ENCODE peak calls at places on chromosomes 12 and 14, in eight cellular contexts. L is fibroblast of pulmonary artery; B is dorsolateral prefrontal cortex; C is CD4-positive, alpha-beta T cell; Y is left ventricle myocardium inferior; V is CD8-positive, alpha-beta T cell; G is brain microvascular endothelial cell; N is mucosa of descending colon. J is an unnamed sample.

GRCh38 chr14:74048291-74048690 is 29.1 kb downstream of the BBOF1 start:
- DNase-seq in C (no peak), N (no peak), V (no peak), L (no peak), B (no peak), Y (no peak), G (no peak), J (no peak)

GRCh38 chr12:75859868-75860267 is 171.7 kb downstream of the PHLDA1 start:
- DNase-seq in C (no peak), B (no peak), V (no peak), N (no peak), G (no peak), Y (no peak), L (no peak), J (no peak)

GRCh38 chr14:72075649-72076334 is 143.6 kb downstream of the RGS6 start:
- DNase-seq in L (no peak), V (no peak), G (no peak), C (no peak), B (no peak), N (no peak), Y (no peak), J (no peak)

GRCh38 chr12:111642681-111643427 is 42.9 kb downstream of the BRAP start:
- DNase-seq in Y (no peak), C (no peak), G (no peak), N (no peak), L (no peak), B (no peak), V (no peak), J (no peak)

GRCh38 chr12:52528641-52529143 is 8.5 kb upstream of the KRT5 start:
- DNase-seq in C (no peak), L (no peak), Y (no peak), N (no peak), V (no peak), G (no peak), B (peak), J (no peak)

GRCh38 chr14:89625988-89626806 is 209.2 kb upstream of the FOXN3 start:
- DNase-seq in Y (no peak), C (no peak), G (no peak), N (no peak), V (no peak), L (no peak), B (no peak), J (no peak)

GRCh38 chr12:89709994-89710872 is 1.6 kb upstream of the ATP2B1 start:
- DNase-seq in N (peak), C (peak), V (peak), L (peak), Y (peak), B (peak), G (peak), J (peak)

GRCh38 chr12:115108129-115109100 is 424.4 kb upstream of the TBX3 start:
- DNase-seq in B (no peak), C (no peak), L (no peak), V (no peak), Y (no peak), G (no peak), N (no peak), J (no peak)

GRCh38 chr14:71745072-71745471 is 187.2 kb upstream of the RGS6 start:
- DNase-seq in V (no peak), C (no peak), N (no peak), Y (no peak), L (no peak), B (no peak), G (no peak), J (no peak)

GRCh38 chr12:52636189-52636588 is 15.8 kb downstream of the KRT2 start:
- DNase-seq in G (no peak), B (no peak), L (no peak), C (no peak), V (no peak), N (no peak), Y (no peak), J (no peak)

GRCh38 chr12:93738199-93739058 is 61.3 kb downstream of the CRADD start:
- DNase-seq in V (no peak), B (no peak), L (no peak), C (no peak), G (no peak), N (no peak), Y (no peak), J (no peak)

GRCh38 chr14:36981832-36982528 is 190.4 kb downstream of the SLC25A21 start:
- DNase-seq in N (no peak), V (no peak), Y (no peak), G (no peak), B (no peak), C (no peak), L (peak), J (no peak)

GRCh38 chr14:73025544-73025943 is 1.4 kb downstream of the ZFYVE1 start:
- DNase-seq in V (no peak), N (no peak), G (no peak), L (peak), Y (no peak), B (no peak), C (no peak), J (no peak)

GRCh38 chr12:58804749-58805148 is 115.6 kb downstream of the LRIG3 start:
- DNase-seq in Y (no peak), B (no peak), L (no peak), C (no peak), G (no peak), N (no peak), V (no peak), J (no peak)

GRCh38 chr12:2678416-2678815 is 116.4 kb upstream of the FKBP4 start:
- DNase-seq in C (no peak), V (no peak), B (no peak), L (no peak), Y (no peak), N (no peak), G (no peak), J (no peak)

GRCh38 chr14:103724116-103724515 is 8.5 kb downstream of the ZFYVE21 start:
- DNase-seq in Y (peak), V (no peak), L (peak), B (peak), N (peak), C (no peak), G (peak), J (no peak)
- TF ChIP-seq CTCF in Y (peak), V (no peak), L (peak), B (no peak), N (no peak), C (no peak), G (peak), J (no peak)

DNA sequence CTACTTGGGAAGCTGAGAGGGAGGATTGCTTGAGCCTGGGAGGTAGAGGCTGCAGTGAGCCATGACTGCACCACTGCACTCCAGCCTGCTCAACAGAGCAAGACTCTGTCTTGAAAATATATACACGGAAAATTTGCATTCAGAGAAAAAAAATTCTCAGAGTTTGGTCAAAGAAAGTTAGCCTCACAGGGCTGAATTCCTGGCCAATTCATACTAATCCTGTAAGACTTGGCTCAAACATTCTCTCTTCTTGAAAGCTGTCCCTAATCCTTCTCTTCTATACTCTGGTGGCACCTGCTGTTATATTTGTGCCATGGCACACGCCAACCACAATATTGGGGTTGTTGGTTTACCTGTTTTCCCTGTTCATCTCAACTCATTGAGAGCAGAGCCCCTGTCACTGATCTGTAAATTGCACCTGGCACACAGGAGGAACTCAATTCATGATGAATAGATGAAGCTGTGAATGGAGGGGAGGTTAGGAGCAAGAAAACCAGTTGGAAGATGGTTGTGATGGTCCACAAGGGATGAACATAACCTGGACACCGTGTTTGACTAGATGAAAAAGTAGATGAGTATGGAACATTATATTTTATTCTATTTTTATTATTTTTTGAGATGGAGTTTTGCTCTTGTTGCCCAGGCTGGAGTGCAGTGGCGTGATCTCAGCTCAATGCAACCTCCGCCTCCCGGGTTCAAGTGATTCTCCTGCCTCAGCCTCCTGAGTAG is 36.8 kb upstream of the SPTSSA start:
- DNase-seq in B (no peak), G (no peak), N (no peak), C (no peak), V (no peak), L (peak), Y (no peak), J (no peak)
- TF ChIP-seq CTCF in B (no peak), G (peak), N (no peak), C (no peak), V (peak), L (peak), Y (peak), J (peak)

GRCh38 chr12:42759622-42760273 is 170.2 kb upstream of the PRICKLE1 start:
- DNase-seq in V (no peak), L (peak), Y (peak), C (no peak), B (no peak), G (no peak), N (no peak), J (no peak)

GRCh38 chr12:42758806-42759205 is 169.3 kb upstream of the PRICKLE1 start:
- DNase-seq in N (no peak), G (no peak), B (no peak), C (no peak), V (no peak), Y (no peak), L (no peak), J (no peak)

GRCh38 chr12:42757735-42758134 is 168.2 kb upstream of the PRICKLE1 start:
- DNase-seq in L (no peak), C (no peak), V (no peak), Y (no peak), B (no peak), N (no peak), G (no peak), J (no peak)

GRCh38 chr12:42760550-42760949 is 171.0 kb upstream of the PRICKLE1 start:
- DNase-seq in G (no peak), C (no peak), Y (no peak), N (no peak), L (no peak), B (no peak), V (no peak), J (no peak)

GRCh38 chr12:42756841-42757661 is 167.5 kb upstream of the PRICKLE1 start:
- DNase-seq in C (no peak), N (no peak), L (peak), Y (no peak), G (peak), V (no peak), B (no peak), J (no peak)
- TF ChIP-seq CTCF in C (no peak), N (no peak), L (no peak), Y (no peak), G (no peak), V (no peak), B (no peak), J (no peak)

GRCh38 chr12:17975763-17976162 is 114.2 kb downstream of the RERGL start:
- DNase-seq in B (no peak), Y (no peak), V (no peak), C (no peak), N (no peak), G (no peak), L (no peak), J (no peak)

GRCh38 chr12:17975239-17975638 is 114.8 kb downstream of the RERGL start:
- DNase-seq in L (no peak), V (no peak), G (no peak), N (no peak), C (no peak), B (no peak), Y (no peak), J (no peak)

GRCh38 chr12:17971850-17972249 is 118.1 kb downstream of the RERGL start:
- DNase-seq in B (no peak), V (no peak), C (no peak), Y (no peak), G (no peak), N (no peak), L (no peak), J (no peak)

GRCh38 chr12:17976202-17976601 is 113.8 kb downstream of the RERGL start:
- DNase-seq in V (no peak), N (no peak), Y (no peak), G (peak), C (no peak), L (no peak), B (no peak), J (no peak)
- TF ChIP-seq CTCF in V (no peak), N (no peak), Y (no peak), G (peak), C (no peak), L (no peak), B (no peak), J (peak)

DNA sequence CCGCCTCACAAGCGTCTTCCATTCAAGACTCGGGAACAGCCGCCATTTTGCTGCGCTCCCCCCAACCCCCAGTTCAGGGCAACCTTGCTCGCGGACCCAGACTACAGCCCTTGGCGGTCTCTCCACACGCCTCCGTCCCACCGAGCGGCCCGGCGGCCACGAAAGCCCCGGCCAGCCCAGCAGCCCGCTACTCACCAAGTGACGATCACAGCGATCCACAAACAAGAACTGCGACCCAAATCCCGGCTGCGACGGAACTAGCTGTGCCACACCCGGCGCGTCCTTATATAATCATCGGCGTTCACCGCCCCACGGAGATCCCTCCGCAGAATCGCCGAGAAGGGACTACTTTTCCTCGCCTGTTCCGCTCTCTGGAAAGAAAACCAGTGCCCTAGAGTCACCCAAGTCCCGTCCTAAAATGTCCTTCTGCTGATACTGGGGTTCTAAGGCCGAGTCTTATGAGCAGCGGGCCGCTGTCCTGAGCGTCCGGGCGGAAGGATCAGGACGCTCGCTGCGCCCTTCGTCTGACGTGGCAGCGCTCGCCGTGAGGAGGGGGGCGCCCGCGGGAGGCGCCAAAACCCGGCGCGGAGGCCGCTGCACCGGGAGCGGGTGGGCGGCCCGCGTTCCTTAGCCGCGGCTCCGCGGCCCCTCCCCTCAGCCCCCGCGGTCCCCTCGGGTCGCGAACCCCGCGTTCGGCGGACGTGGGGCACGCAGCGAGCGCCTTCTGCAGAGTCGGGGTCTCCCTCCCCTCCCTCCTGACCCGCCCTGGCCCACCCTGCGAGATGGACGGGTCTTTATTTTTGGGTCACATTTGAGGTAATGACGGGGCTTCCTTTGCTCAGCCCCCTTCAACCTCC is at the start of gene UBC:
- DNase-seq in B (peak), N (peak), Y (peak), C (peak), V (peak), L (peak), G (peak), J (peak)
- TF ChIP-seq CTCF in B (no peak), N (no peak), Y (no peak), C (no peak), V (no peak), L (no peak), G (no peak), J (no peak)

DNA sequence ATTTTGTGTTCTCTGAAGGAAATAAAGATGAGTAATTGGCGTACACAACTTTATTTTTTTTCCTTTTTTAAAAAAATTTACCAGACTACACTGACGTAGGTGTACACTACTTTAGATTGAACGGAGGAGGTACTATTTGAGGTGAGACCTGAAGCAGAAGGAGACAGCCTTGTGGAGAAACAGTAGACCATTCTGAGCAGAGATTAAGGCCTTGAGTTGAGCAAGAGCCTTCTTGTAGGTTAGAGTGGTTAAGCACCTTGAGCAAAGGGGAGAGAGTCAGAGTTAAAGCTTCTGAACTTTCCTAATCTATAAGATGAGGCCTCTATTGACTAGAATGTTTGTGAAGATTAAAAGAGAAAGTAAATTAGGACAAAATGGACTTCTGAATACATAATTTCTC is 2.5 kb downstream of the LEMD3 start:
- DNase-seq in G (no peak), V (no peak), Y (no peak), C (no peak), L (no peak), N (no peak), B (no peak), J (no peak)
- TF ChIP-seq CTCF in G (no peak), V (no peak), Y (no peak), C (no peak), L (no peak), N (no peak), B (no peak), J (no peak)

GRCh38 chr12:4849024-4849594 is 60.6 kb upstream of the KCNA1 start:
- DNase-seq in B (no peak), G (no peak), Y (no peak), V (no peak), L (peak), N (no peak), C (no peak), J (peak)
- TF ChIP-seq CTCF in B (peak), G (peak), Y (peak), V (peak), L (peak), N (peak), C (peak), J (peak)

DNA sequence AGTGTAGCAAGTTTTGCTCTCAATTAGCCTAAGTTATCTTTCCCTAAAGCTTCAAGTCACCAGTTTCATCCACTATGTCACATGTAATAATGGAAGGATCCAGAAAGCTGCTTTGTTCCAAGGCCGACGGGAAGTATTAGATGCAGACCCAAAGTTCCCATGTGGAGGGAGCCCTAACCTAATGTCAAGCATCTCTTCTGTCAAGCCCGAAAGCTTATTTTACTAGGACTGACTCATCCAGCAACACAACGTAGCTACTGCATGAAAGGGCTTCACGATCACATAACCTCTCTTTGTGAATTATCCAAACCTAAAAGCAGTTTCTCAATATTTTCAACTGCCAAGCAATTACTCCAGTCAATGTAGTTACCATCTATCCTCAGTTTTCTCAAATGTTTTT is 133.4 kb downstream of the SLC6A15 start:
- DNase-seq in L (no peak), B (no peak), Y (no peak), N (no peak), G (no peak), C (no peak), V (no peak), J (no peak)
- TF ChIP-seq CTCF in L (no peak), B (no peak), Y (no peak), N (no peak), G (peak), C (no peak), V (no peak), J (no peak)

GRCh38 chr12:19998968-19999792 is 369.2 kb upstream of the PDE3A start:
- DNase-seq in L (no peak), N (no peak), B (no peak), Y (no peak), V (no peak), C (no peak), G (no peak), J (no peak)

GRCh38 chr12:19992311-19992710 is 376.0 kb upstream of the PDE3A start:
- DNase-seq in G (no peak), B (no peak), V (no peak), L (no peak), N (no peak), Y (no peak), C (no peak), J (no peak)

GRCh38 chr12:19999793-20000138 is 368.6 kb upstream of the PDE3A start:
- DNase-seq in V (no peak), N (no peak), L (no peak), Y (no peak), G (no peak), B (no peak), C (no peak), J (no peak)

GRCh38 chr12:19997996-19998395 is 370.3 kb upstream of the PDE3A start:
- DNase-seq in L (no peak), C (no peak), N (no peak), B (no peak), Y (no peak), G (no peak), V (no peak), J (no peak)

GRCh38 chr12:19994970-19995369 is 373.4 kb upstream of the PDE3A start:
- DNase-seq in B (no peak), G (no peak), C (no peak), Y (no peak), N (no peak), V (no peak), L (peak), J (no peak)
- TF ChIP-seq CTCF in B (no peak), G (no peak), C (no peak), Y (peak), N (no peak), V (no peak), L (peak), J (no peak)

GRCh38 chr12:84764006-84764405 is 148.6 kb downstream of the SLC6A15 start:
- DNase-seq in C (no peak), V (no peak), Y (no peak), G (no peak), B (no peak), L (no peak), N (no peak), J (no peak)
- TF ChIP-seq CTCF in C (no peak), V (no peak), Y (no peak), G (no peak), B (no peak), L (no peak), N (no peak), J (no peak)